ENCODE peak calls at places on chromosomes 2 and 18, in four cellular contexts. N is heart left ventricle, R is colonic mucosa, W is right cardiac atrium. F is an unnamed sample.
A peak's percentile ranks its signal among the peaks of the same experiment; 100 is the strongest.

GRCh38 chr2:170873035-170873692 is 55.9 kb upstream of the GORASP2 start:
- DNase-seq in N (peak; percentile 57), R (peak; percentile 72), W (peak; percentile 68), F (peak; percentile 81)

GRCh38 chr2:144170172-144170571 is 349.7 kb downstream of the ZEB2 start:
- DNase-seq in N (no peak), R (no peak), W (no peak), F (no peak)

GRCh38 chr2:28662468-28663095 is 89.0 kb upstream of the PPP1CB start:
- DNase-seq in N (no peak), R (peak; percentile 74), W (peak; percentile 59), F (no peak)

GRCh38 chr2:188524519-188525113 is 232.9 kb downstream of the GULP1 start:
- DNase-seq in N (no peak), R (no peak), W (no peak), F (peak; percentile 11)

GRCh38 chr2:241811209-241811951 is 2.4 kb downstream of the NEU4 start:
- DNase-seq in N (peak; percentile 61), R (peak; percentile 18), W (peak; percentile 72), F (no peak)

GRCh38 chr2:54228945-54229344 is 27.1 kb downstream of the TSPYL6 start:
- DNase-seq in N (no peak), R (no peak), W (peak; percentile 72), F (no peak)

GRCh38 chr18:48951448-48952286 is 902 bp upstream of the SMAD7 start:
- DNase-seq in N (peak; percentile 91), R (peak; percentile 83), W (peak; percentile 92), F (peak; percentile 94)

GRCh38 chr2:150567771-150568278 is 80.4 kb upstream of the RND3 start:
- DNase-seq in N (no peak), R (no peak), W (no peak), F (no peak)

GRCh38 chr2:139365189-139365588 is 585.0 kb upstream of the NXPH2 start:
- DNase-seq in N (no peak), R (no peak), W (no peak), F (no peak)

GRCh38 chr2:108612514-108613183 is 78.4 kb downstream of the LIMS1 start:
- DNase-seq in N (no peak), R (no peak), W (no peak), F (no peak)

GRCh38 chr2:3536682-3537632 is 17.6 kb upstream of the ADI1 start:
- DNase-seq in N (peak; percentile 61), R (peak; percentile 22), W (peak; percentile 69), F (peak; percentile 87)

GRCh38 chr2:235605999-235606715 is 112.3 kb downstream of the AGAP1 start:
- DNase-seq in N (no peak), R (no peak), W (no peak), F (no peak)

GRCh38 chr2:46308629-46309028 is 11.4 kb downstream of the EPAS1 start:
- DNase-seq in N (no peak), R (no peak), W (no peak), F (no peak)

GRCh38 chr18:79457239-79457638 is 61.5 kb downstream of the NFATC1 start:
- DNase-seq in N (no peak), R (no peak), W (no peak), F (no peak)

GRCh38 chr2:232874677-232875223 is 4.7 kb downstream of the SNORC start:
- DNase-seq in N (no peak), R (no peak), W (no peak), F (no peak)

GRCh38 chr2:70248810-70249438 is 496 bp upstream of the TIA1 start:
- DNase-seq in N (peak; percentile 89), R (peak; percentile 96), W (no peak), F (peak; percentile 91)

GRCh38 chr2:148948865-148949264 is 73.8 kb downstream of the KIF5C start:
- DNase-seq in N (no peak), R (no peak), W (no peak), F (no peak)

GRCh38 chr18:79918089-79919011 is 33.1 kb downstream of the SLC66A2 start:
- DNase-seq in N (no peak), R (no peak), W (peak; percentile 11), F (peak; percentile 5)

GRCh38 chr18:70299393-70299792 is 10.5 kb downstream of the SOCS6 start:
- DNase-seq in N (no peak), R (no peak), W (no peak), F (no peak)

GRCh38 chr2:172091626-172092566 is 6.6 kb downstream of the DLX1 start:
- DNase-seq in N (no peak), R (no peak), W (no peak), F (no peak)
- H3K27me3 ChIP-seq in N (peaks cover 100% of the 10 kb centered on the region), R (peaks cover 100% of the 10 kb centered on the region), W (no peaks in the 10 kb centered on the region), F (peaks cover 82% of the 10 kb centered on the region)

DNA sequence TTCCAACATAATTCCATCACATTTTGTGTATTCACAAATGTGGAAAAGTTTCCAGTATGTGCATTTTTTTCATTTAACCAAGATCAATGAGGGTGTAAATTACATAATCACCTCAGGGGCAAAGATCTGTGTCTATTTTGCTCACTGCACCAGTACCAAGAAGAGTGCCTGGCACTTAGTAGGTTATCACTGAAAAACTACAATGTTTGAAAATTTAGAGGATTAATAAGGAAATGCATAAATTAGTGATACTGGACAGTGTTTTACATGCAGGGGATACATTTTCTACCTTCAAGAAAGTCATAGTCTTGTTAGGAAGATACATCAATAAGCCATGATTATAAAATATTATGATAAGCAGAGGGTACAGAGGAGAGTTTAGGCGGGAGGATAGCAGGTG is 127.6 kb upstream of the DLGAP1 start:
- DNase-seq in N (no peak), R (no peak), W (no peak), F (no peak)
- H3K4me3 ChIP-seq in N (no peak overlapping the region), R (no peak overlapping the region), W (no peak overlapping the region), F (no peak overlapping the region)

GRCh38 chr18:31041346-31042067 is 1.0 kb downstream of the DSC3 start:
- DNase-seq in N (no peak), R (peak; percentile 22), W (no peak), F (no peak)
- H3K27me3 ChIP-seq in N (peaks cover 46% of the 10 kb centered on the region), R (peaks cover 40% of the 10 kb centered on the region), W (no peaks in the 10 kb centered on the region), F (no peaks in the 10 kb centered on the region)

GRCh38 chr2:106581755-106582430 is 94.7 kb downstream of the CD8B2 start:
- DNase-seq in N (peak; percentile 35), R (peak; percentile 41), W (peak; percentile 60), F (peak; percentile 73)

GRCh38 chr2:106581276-106581675 is 94.1 kb downstream of the CD8B2 start:
- DNase-seq in N (no peak), R (no peak), W (no peak), F (peak; percentile 32)

GRCh38 chr2:106584304-106584954 is 97.3 kb downstream of the CD8B2 start:
- DNase-seq in N (no peak), R (no peak), W (no peak), F (no peak)

GRCh38 chr2:106580241-106580640 is 93.1 kb downstream of the CD8B2 start:
- DNase-seq in N (no peak), R (no peak), W (no peak), F (no peak)

GRCh38 chr2:106582431-106583143 is 95.4 kb downstream of the CD8B2 start:
- DNase-seq in N (peak; percentile 70), R (peak; percentile 80), W (peak; percentile 68), F (peak; percentile 68)
- H3K4me3 ChIP-seq in N (peak overlapping the region; percentile 13), R (peak overlapping the region; percentile 21), W (peak overlapping the region; percentile 39), F (peak overlapping the region; percentile 49)

GRCh38 chr2:25301453-25302352 is 40.0 kb downstream of the DNMT3A start:
- DNase-seq in N (no peak), R (no peak), W (no peak), F (no peak)
- H3K27me3 ChIP-seq in N (no peaks in the 10 kb centered on the region), R (no peaks in the 10 kb centered on the region), W (no peaks in the 10 kb centered on the region), F (no peaks in the 10 kb centered on the region)

GRCh38 chr2:217851191-217852020 is 151.4 kb downstream of the TNS1 start:
- DNase-seq in N (peak; percentile 57), R (no peak), W (peak; percentile 60), F (no peak)
- H3K4me3 ChIP-seq in N (no peak overlapping the region), R (no peak overlapping the region), W (no peak overlapping the region), F (no peak overlapping the region)

F was measured in WERI-Rb-1.